ENCODE peak calls at places on chromosomes 3 and 15, in four cellular contexts. One of them, this sample, is unnamed.

GRCh38 chr3:139522421-139522820 is 17.1 kb downstream of the RBP1 start:
- DNase-seq in HCT116: no peak
- DNase-seq in K562: no peak
- DNase-seq in GM12878: no peak
- DNase-seq in this sample: no peak

GRCh38 chr3:128009952-128010846 is 42.0 kb upstream of the SEC61A1 start:
- DNase-seq in HCT116: no peak
- DNase-seq in K562: no peak
- DNase-seq in GM12878: no peak
- DNase-seq in this sample: peak

GRCh38 chr3:58120075-58120812 is 90.5 kb downstream of the DNASE1L3 start:
- DNase-seq in HCT116: no peak
- DNase-seq in K562: no peak
- DNase-seq in GM12878: no peak
- DNase-seq in this sample: no peak

GRCh38 chr3:48897401-48898376 is 993 bp downstream of the SLC25A20 start:
- DNase-seq in HCT116: no peak
- DNase-seq in K562: no peak
- DNase-seq in GM12878: no peak
- DNase-seq in this sample: peak

GRCh38 chr3:174204765-174205164 is 654.4 kb upstream of the NAALADL2 start:
- DNase-seq in HCT116: no peak
- DNase-seq in K562: no peak
- DNase-seq in GM12878: no peak
- DNase-seq in this sample: no peak

GRCh38 chr3:112973325-112974177 is 1.4 kb downstream of the CD200R1 start:
- DNase-seq in HCT116: no peak
- DNase-seq in K562: no peak
- DNase-seq in GM12878: peak
- DNase-seq in this sample: no peak

GRCh38 chr3:133574260-133574881 is 885 bp downstream of the CDV3 start:
- DNase-seq in HCT116: no peak
- DNase-seq in K562: peak
- DNase-seq in GM12878: peak
- DNase-seq in this sample: peak

GRCh38 chr3:185726254-185726967 is 98.4 kb downstream of the IGF2BP2 start:
- DNase-seq in HCT116: no peak
- DNase-seq in K562: no peak
- DNase-seq in GM12878: no peak
- DNase-seq in this sample: no peak

GRCh38 chr3:99953596-99953995 is 135.9 kb downstream of the CMSS1 start:
- DNase-seq in HCT116: no peak
- DNase-seq in K562: no peak
- DNase-seq in GM12878: no peak
- DNase-seq in this sample: no peak

GRCh38 chr3:72346526-72346926 is 501.7 kb downstream of the SHQ1 start:
- DNase-seq in HCT116: no peak
- DNase-seq in K562: no peak
- DNase-seq in GM12878: no peak
- DNase-seq in this sample: peak

GRCh38 chr3:65581313-65581712 is 457.4 kb downstream of the MAGI1 start:
- DNase-seq in HCT116: no peak
- DNase-seq in K562: no peak
- DNase-seq in GM12878: no peak
- DNase-seq in this sample: no peak

GRCh38 chr3:112982710-112983109 is 7.8 kb upstream of the CD200R1 start:
- DNase-seq in HCT116: no peak
- DNase-seq in K562: no peak
- DNase-seq in GM12878: no peak
- DNase-seq in this sample: no peak

GRCh38 chr3:115350606-115351005 is 203.5 kb upstream of the ZBTB20 start:
- DNase-seq in HCT116: no peak
- DNase-seq in K562: no peak
- DNase-seq in GM12878: no peak
- DNase-seq in this sample: no peak

GRCh38 chr3:72974956-72975355 is 21.7 kb upstream of the PPP4R2 start:
- DNase-seq in HCT116: no peak
- DNase-seq in K562: no peak
- DNase-seq in GM12878: no peak
- DNase-seq in this sample: no peak

GRCh38 chr15:48370460-48370859 is 39.2 kb downstream of the DUT start:
- DNase-seq in HCT116: no peak
- DNase-seq in K562: no peak
- DNase-seq in GM12878: no peak
- DNase-seq in this sample: no peak

GRCh38 chr3:109353057-109353456 is 15.7 kb upstream of the DPPA4 start:
- DNase-seq in HCT116: no peak
- DNase-seq in K562: no peak
- DNase-seq in GM12878: no peak
- DNase-seq in this sample: peak

GRCh38 chr3:159169828-159170227 is 368.0 kb downstream of the MFSD1 start:
- DNase-seq in HCT116: no peak
- DNase-seq in K562: no peak
- DNase-seq in GM12878: no peak
- DNase-seq in this sample: peak

GRCh38 chr3:64443553-64444331 is 218.5 kb upstream of the PRICKLE2 start:
- DNase-seq in HCT116: no peak
- DNase-seq in K562: no peak
- DNase-seq in GM12878: no peak
- DNase-seq in this sample: peak

GRCh38 chr3:11002456-11002855 is 9.9 kb downstream of the SLC6A1 start:
- DNase-seq in HCT116: no peak
- DNase-seq in K562: no peak
- DNase-seq in GM12878: no peak
- DNase-seq in this sample: no peak

GRCh38 chr15:77186518-77187095 is 115.7 kb upstream of the TSPAN3 start:
- DNase-seq in HCT116: peak
- DNase-seq in K562: no peak
- DNase-seq in GM12878: peak
- DNase-seq in this sample: peak

GRCh38 chr3:147354621-147355020 is 51.7 kb downstream of the ZIC4 start:
- DNase-seq in HCT116: no peak
- DNase-seq in K562: no peak
- DNase-seq in GM12878: no peak
- DNase-seq in this sample: no peak

GRCh38 chr15:52136471-52136993 is 24.0 kb upstream of the BCL2L10 start:
- DNase-seq in HCT116: no peak
- DNase-seq in K562: no peak
- DNase-seq in GM12878: no peak
- DNase-seq in this sample: peak

GRCh38 chr3:114333180-114333922 is 39.5 kb downstream of the TIGIT start:
- DNase-seq in HCT116: no peak
- DNase-seq in K562: no peak
- DNase-seq in GM12878: no peak
- DNase-seq in this sample: no peak

GRCh38 chr15:82539690-82540054 is 585 bp downstream of the RPS17 start:
- DNase-seq in HCT116: no peak
- DNase-seq in K562: peak
- DNase-seq in GM12878: no peak
- DNase-seq in this sample: no peak

GRCh38 chr15:59052915-59053407 is 52.0 kb upstream of the CCNB2 start:
- DNase-seq in HCT116: no peak
- DNase-seq in K562: no peak
- DNase-seq in GM12878: no peak
- DNase-seq in this sample: no peak

GRCh38 chr3:24296441-24297205 is 198.0 kb downstream of the THRB start:
- DNase-seq in HCT116: no peak
- DNase-seq in K562: no peak
- DNase-seq in GM12878: no peak
- DNase-seq in this sample: peak

GRCh38 chr3:59606638-59607262 is 556.9 kb upstream of the CFAP20DC start:
- DNase-seq in HCT116: no peak
- DNase-seq in K562: no peak
- DNase-seq in GM12878: no peak
- DNase-seq in this sample: no peak

GRCh38 chr3:59064276-59064675 is 14.5 kb upstream of the CFAP20DC start:
- DNase-seq in HCT116: peak
- DNase-seq in K562: no peak
- DNase-seq in GM12878: no peak
- DNase-seq in this sample: no peak

GRCh38 chr3:193207290-193207689 is 33.7 kb upstream of the PLAAT1 start:
- DNase-seq in HCT116: no peak
- DNase-seq in K562: no peak
- DNase-seq in GM12878: no peak
- DNase-seq in this sample: peak

GRCh38 chr15:29063646-29064045 is 177.9 kb downstream of the APBA2 start:
- DNase-seq in HCT116: no peak
- DNase-seq in K562: no peak
- DNase-seq in GM12878: no peak
- DNase-seq in this sample: no peak

GRCh38 chr15:64187396-64188191 is 24.8 kb upstream of the PPIB start:
- DNase-seq in HCT116: no peak
- DNase-seq in K562: no peak
- DNase-seq in GM12878: no peak
- DNase-seq in this sample: no peak

GRCh38 chr3:73556520-73557371 is 68.0 kb downstream of the PDZRN3 start:
- DNase-seq in HCT116: no peak
- DNase-seq in K562: no peak
- DNase-seq in GM12878: no peak
- DNase-seq in this sample: no peak

GRCh38 chr3:15654891-15655290 is 53.3 kb downstream of the BTD start:
- DNase-seq in HCT116: no peak
- DNase-seq in K562: no peak
- DNase-seq in GM12878: no peak
- DNase-seq in this sample: no peak

GRCh38 chr15:65055201-65055870 is 10.1 kb downstream of the SLC51B start:
- DNase-seq in HCT116: no peak
- DNase-seq in K562: no peak
- DNase-seq in GM12878: no peak
- DNase-seq in this sample: peak

GRCh38 chr15:96360581-96361308 is 30.2 kb downstream of the NR2F2 start:
- DNase-seq in HCT116: no peak
- DNase-seq in K562: no peak
- DNase-seq in GM12878: no peak
- DNase-seq in this sample: peak

GRCh38 chr3:112561085-112561692 is 573 bp downstream of the ATG3 start:
- DNase-seq in HCT116: peak
- DNase-seq in K562: no peak
- DNase-seq in GM12878: peak
- DNase-seq in this sample: peak

GRCh38 chr3:179229177-179229576 is 21.7 kb downstream of the KCNMB3 start:
- DNase-seq in HCT116: no peak
- DNase-seq in K562: no peak
- DNase-seq in GM12878: no peak
- DNase-seq in this sample: no peak

GRCh38 chr3:179224584-179224983 is 26.3 kb downstream of the KCNMB3 start:
- DNase-seq in HCT116: no peak
- DNase-seq in K562: no peak
- DNase-seq in GM12878: no peak
- DNase-seq in this sample: no peak

GRCh38 chr3:179233043-179233442 is 17.9 kb downstream of the KCNMB3 start:
- DNase-seq in HCT116: no peak
- DNase-seq in K562: no peak
- DNase-seq in GM12878: no peak
- DNase-seq in this sample: no peak

DNA sequence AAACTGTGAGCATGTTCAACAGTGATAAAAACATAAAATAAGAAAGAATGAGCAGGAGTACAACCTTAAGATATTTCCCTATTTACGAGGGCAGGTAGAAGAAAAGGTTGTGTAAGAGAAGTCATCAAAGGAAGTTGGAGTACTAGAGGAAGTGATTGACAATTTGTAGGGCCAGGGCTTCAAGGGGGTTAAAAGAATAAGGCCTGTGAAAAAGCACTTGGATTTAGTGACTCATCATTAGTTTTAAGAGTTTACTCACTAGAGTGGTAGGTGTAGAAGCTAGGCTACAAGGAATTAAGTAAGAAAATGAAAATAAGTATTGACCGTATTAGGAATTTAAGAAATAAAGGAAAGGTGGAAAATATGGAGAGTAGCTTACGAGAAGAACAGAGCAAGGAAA is 23.6 kb downstream of the KCNMB3 start:
- DNase-seq in HCT116: peak
- DNase-seq in K562: no peak
- DNase-seq in GM12878: no peak
- DNase-seq in this sample: peak
- H3K4me2 ChIP-seq in HCT116: peak
- H3K4me2 ChIP-seq in K562: no peak
- H3K4me2 ChIP-seq in GM12878: no peak
- H3K4me2 ChIP-seq in this sample: no peak

DNA sequence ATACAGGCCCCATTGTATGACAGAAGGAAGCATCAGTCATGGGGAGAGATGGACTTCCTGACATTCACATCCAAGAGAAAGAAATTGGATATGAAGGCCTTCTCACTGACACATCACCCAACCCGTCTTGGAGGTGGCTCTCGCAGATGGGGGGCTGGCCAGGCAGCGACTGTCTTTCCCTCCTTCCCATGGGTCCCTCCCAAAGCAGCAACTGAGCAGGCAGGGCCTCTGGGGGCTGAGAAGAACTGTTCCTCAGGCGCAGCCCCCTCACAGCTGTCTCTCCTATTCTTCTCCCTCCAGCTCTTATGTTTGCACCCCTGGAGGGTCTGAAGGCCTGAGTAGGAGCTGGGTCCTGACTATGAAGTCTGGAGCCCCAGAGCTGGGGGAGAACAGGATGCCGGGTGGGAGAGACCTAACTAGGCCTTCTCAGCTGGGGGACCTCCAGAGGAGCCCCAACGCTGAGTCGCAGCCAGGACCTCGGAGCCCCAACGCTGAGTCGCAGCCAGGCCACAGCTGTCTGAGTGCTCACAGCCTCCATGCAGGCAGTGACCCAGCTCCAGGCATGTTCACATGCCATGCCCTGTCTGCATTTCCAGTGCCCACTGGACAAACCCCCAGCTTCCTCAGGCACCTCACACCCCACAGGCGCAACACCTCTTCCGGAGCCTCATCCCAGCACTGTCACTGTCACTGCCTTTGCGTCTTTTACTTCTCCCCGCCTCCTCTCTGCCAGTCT is 29.6 kb downstream of the UMPS start:
- DNase-seq in HCT116: no peak
- DNase-seq in K562: no peak
- DNase-seq in GM12878: no peak
- DNase-seq in this sample: no peak
- H3K4me2 ChIP-seq in HCT116: no peak
- H3K4me2 ChIP-seq in K562: no peak
- H3K4me2 ChIP-seq in GM12878: no peak
- H3K4me2 ChIP-seq in this sample: no peak

DNA sequence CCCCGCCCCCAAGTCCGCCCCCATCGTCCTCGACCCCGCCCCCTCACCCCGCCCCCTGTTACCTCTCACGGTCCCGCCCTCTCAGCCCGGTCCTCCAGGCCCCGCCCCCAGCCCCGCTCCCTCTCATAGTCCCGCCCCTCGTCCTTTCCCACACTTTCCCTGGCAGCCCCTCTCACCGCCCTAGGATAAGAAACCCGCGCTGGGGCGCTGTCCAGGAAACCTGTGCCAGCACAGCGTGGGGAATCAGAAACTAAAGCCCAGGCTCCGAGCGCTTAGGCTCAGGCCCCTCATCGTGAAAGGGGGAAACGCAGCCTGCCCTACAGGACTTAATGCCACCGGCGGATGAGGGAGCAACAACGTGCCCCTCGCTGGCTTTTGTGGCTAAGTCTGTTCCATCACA is 20.9 kb downstream of the TRPM1 start:
- DNase-seq in HCT116: peak
- DNase-seq in K562: peak
- DNase-seq in GM12878: no peak
- DNase-seq in this sample: peak
- H3K4me2 ChIP-seq in HCT116: peak
- H3K4me2 ChIP-seq in K562: peak
- H3K4me2 ChIP-seq in GM12878: peak
- H3K4me2 ChIP-seq in this sample: no peak

GRCh38 chr3:182802413-182802812 is 9.1 kb downstream of the ATP11B start:
- DNase-seq in HCT116: no peak
- DNase-seq in K562: no peak
- DNase-seq in GM12878: no peak
- DNase-seq in this sample: no peak
- H3K4me2 ChIP-seq in HCT116: no peak
- H3K4me2 ChIP-seq in K562: no peak
- H3K4me2 ChIP-seq in GM12878: no peak
- H3K4me2 ChIP-seq in this sample: no peak